ENCODE peak calls at places on chromosomes 11 and 22, in seven cellular contexts. I is A549, B is stomach, D is ovary, V is IMR-90, Z is heart left ventricle, R is Peyer's patch. O is an unnamed sample.

GRCh38 chr11:117816151-117816741 is 8.3 kb downstream of the FXYD2 start:
- DNase-seq in I (peak; percentile 60), B (no peak), D (no peak), V (peak; percentile 30), Z (no peak), R (no peak), O (peak; percentile 60)

GRCh38 chr22:25111579-25112517 is 87.8 kb upstream of the CRYBB3 start:
- DNase-seq in I (no peak), B (peak; percentile 87), D (no peak), V (no peak), Z (no peak), R (no peak), O (no peak)

GRCh38 chr11:36452231-36452630 is 57.8 kb downstream of the TRAF6 start:
- DNase-seq in I (no peak), B (no peak), D (no peak), V (peak; percentile 32), Z (no peak), R (no peak), O (no peak)

GRCh38 chr11:72578051-72578450 is 96.2 kb downstream of the PDE2A start:
- DNase-seq in I (no peak), B (no peak), D (peak; percentile 15), V (no peak), Z (no peak), R (no peak), O (no peak)

GRCh38 chr11:92791886-92792285 is 177.6 kb upstream of the MTNR1B start:
- DNase-seq in I (no peak), B (no peak), D (no peak), V (no peak), Z (no peak), R (no peak), O (no peak)

GRCh38 chr11:102007567-102008437 is 39.4 kb upstream of the CFAP300 start:
- DNase-seq in I (peak; percentile 95), B (peak; percentile 50), D (no peak), V (peak; percentile 66), Z (no peak), R (no peak), O (no peak)

GRCh38 chr22:46626356-46626755 is 6.2 kb downstream of the GRAMD4 start:
- DNase-seq in I (no peak), B (no peak), D (no peak), V (no peak), Z (no peak), R (no peak), O (no peak)

GRCh38 chr11:2734181-2735052 is 34.6 kb upstream of the KCNQ1OT1 start:
- DNase-seq in I (no peak), B (no peak), D (peak; percentile 33), V (peak; percentile 19), Z (no peak), R (no peak), O (no peak)

GRCh38 chr11:120974980-120975379 is 48.9 kb upstream of the TBCEL start:
- DNase-seq in I (no peak), B (no peak), D (no peak), V (no peak), Z (no peak), R (no peak), O (no peak)

GRCh38 chr11:114964676-114965214 is 286.4 kb downstream of the NXPE2 start:
- DNase-seq in I (no peak), B (no peak), D (no peak), V (no peak), Z (no peak), R (no peak), O (no peak)

GRCh38 chr22:39917091-39917703 is 16.3 kb downstream of the GRAP2 start:
- DNase-seq in I (no peak), B (no peak), D (no peak), V (no peak), Z (no peak), R (no peak), O (no peak)

GRCh38 chr11:71458146-71459070 is 5.4 kb downstream of the NADSYN1 start:
- DNase-seq in I (no peak), B (no peak), D (no peak), V (no peak), Z (no peak), R (no peak), O (no peak)

GRCh38 chr11:57549983-57550382 is 12.6 kb downstream of the SMTNL1 start:
- DNase-seq in I (no peak), B (no peak), D (no peak), V (no peak), Z (no peak), R (no peak), O (no peak)

GRCh38 chr11:76770642-76771445 is 12.3 kb upstream of the TSKU start:
- DNase-seq in I (peak; percentile 98), B (peak; percentile 71), D (no peak), V (peak; percentile 99), Z (no peak), R (no peak), O (peak; percentile 80)

GRCh38 chr11:114111369-114112042 is 52.0 kb downstream of the ZBTB16 start:
- DNase-seq in I (no peak), B (no peak), D (no peak), V (no peak), Z (no peak), R (no peak), O (no peak)

GRCh38 chr22:27137809-27138400 is 480.5 kb downstream of the MIAT start:
- DNase-seq in I (no peak), B (no peak), D (no peak), V (no peak), Z (no peak), R (no peak), O (no peak)

GRCh38 chr11:64356498-64357411 is 2.2 kb upstream of the RPS6KA4 start:
- DNase-seq in I (peak; percentile 84), B (peak; percentile 57), D (no peak), V (no peak), Z (no peak), R (no peak), O (no peak)

GRCh38 chr11:46410021-46410420 is 18.4 kb upstream of the CHRM4 start:
- DNase-seq in I (peak; percentile 46), B (no peak), D (no peak), V (no peak), Z (no peak), R (no peak), O (no peak)

GRCh38 chr11:44416776-44417175 is 106.8 kb upstream of the ALX4 start:
- DNase-seq in I (peak; percentile 14), B (no peak), D (no peak), V (no peak), Z (no peak), R (no peak), O (no peak)

DNA sequence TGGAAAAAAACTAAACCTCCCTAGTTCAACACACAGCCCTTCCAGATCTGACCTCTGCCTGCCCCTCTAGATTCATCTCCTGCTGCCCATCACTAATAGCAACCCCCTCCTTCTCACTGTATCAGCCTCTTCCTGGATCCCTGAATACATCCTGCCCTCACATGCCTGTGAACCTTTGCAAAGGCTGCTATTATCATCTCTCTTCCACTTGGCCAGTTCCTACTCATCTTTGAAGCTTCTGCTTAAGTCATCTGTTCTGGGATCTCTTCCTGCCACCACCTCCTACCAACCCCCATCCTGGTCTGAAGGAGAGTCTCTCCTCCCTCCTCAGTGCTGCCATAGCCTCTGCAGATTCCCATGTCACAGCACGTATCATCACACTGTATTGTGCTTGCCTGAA is 38.0 kb upstream of the AMOTL1 start:
- DNase-seq in I (no peak), B (no peak), D (no peak), V (no peak), Z (no peak), R (no peak), O (no peak)
- H3K4me3 ChIP-seq in I (no peak overlapping the region), B (no peak overlapping the region), D (no peak overlapping the region), V (no peak overlapping the region), Z (no peak overlapping the region), R (no peak overlapping the region), O (no peak overlapping the region)

DNA sequence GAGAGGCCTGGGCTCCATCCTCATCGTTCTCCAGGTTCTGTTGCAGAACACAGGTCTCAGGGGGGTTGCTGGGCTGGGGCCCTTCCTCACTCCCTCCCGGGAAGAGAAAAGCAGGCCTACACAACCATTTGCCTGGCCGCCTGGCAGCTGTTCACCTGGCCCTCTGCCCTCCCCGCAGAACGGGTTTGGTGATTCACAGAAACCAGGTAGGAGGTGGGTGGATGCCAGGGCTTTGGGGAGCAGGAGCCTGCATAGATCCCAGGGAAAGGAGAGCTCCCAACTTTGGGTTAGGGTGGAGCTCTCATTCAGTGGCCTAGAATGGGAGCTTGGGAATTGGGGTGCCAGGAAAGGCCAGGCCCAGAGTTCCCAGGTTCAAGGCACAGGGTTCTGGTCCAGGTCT is 995 bp downstream of the TMEM134 start:
- DNase-seq in I (no peak), B (peak; percentile 96), D (peak; percentile 68), V (no peak), Z (no peak), R (no peak), O (peak; percentile 53)
- TF ChIP-seq POLR2A in I (no peak), B (no peak), D (no peak), V (no peak), Z (no peak), R (no peak), O (no peak)

DNA sequence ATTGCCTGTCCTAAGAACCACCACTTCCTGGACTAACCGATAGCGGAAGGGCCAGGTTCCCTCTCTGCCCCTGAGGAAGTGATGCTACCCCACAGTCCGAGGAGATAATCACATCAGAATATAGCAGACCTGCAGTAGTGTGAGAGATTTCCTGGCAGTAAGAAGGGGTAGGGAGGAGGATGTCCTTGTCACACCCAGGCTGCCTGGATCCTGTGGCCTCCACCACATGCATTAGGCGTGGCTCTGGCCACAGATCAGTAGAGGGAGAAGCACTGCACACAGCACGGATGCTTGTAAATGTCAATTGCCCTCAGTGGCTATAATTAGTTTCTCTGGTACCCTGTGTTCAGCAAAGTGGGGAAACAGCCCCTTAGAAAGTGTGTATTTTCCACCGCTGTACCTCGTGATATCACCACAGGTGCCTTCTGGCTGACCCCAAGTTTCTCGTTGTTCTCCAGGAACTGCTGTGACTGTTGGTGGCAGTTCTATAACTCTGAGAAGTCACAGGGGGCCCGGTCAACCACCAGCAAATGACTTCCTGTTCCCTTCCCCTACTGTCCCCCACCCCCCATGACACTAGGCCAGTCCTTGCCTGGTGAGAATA is 61.8 kb downstream of the UBASH3B start:
- DNase-seq in I (no peak), B (peak; percentile 27), D (no peak), V (no peak), Z (no peak), R (peak; percentile 86), O (no peak)
- H3K4me3 ChIP-seq in I (no peak overlapping the region), B (no peak overlapping the region), D (no peak overlapping the region), V (no peak overlapping the region), Z (no peak overlapping the region), R (no peak overlapping the region), O (no peak overlapping the region)

GRCh38 chr22:41998361-41999261 is at the start of gene WBP2NL:
- DNase-seq in I (peak; percentile 90), B (peak; percentile 92), D (peak; percentile 85), V (peak; percentile 51), Z (peak; percentile 82), R (peak; percentile 95), O (peak; percentile 55)
- TF ChIP-seq POLR2A in I (peak; percentile 48), B (peak; percentile 37), D (no peak), V (no peak), Z (no peak), R (peak; percentile 58), O (peak; percentile 33)